ENCODE peak calls at places on chromosomes 1 and 21, in four cellular contexts. E is HFF-Myc, D is T-helper 9 cell, M is HEK293T. R is an unnamed sample.

GRCh38 chr1:229694053-229694693 is 68.1 kb downstream of the URB2 start:
- DNase-seq in E (peak), D (no peak), M (peak), R (peak)

GRCh38 chr1:168921514-168922106 is 184.9 kb upstream of the ATP1B1 start:
- DNase-seq in E (no peak), D (no peak), M (no peak), R (no peak)

GRCh38 chr1:5737081-5737480 is 255.1 kb downstream of the NPHP4 start:
- DNase-seq in E (no peak), D (no peak), M (no peak), R (no peak)

GRCh38 chr1:207806531-207807394 is 54.9 kb downstream of the CD46 start:
- DNase-seq in E (no peak), D (no peak), M (no peak), R (no peak)

GRCh38 chr1:204591473-204592090 is 75.4 kb downstream of the MDM4 start:
- DNase-seq in E (no peak), D (no peak), M (no peak), R (no peak)

GRCh38 chr1:179127163-179127895 is 45.5 kb downstream of the TOR3A start:
- DNase-seq in E (no peak), D (no peak), M (no peak), R (no peak)

GRCh38 chr1:179586107-179586823 is 5.4 kb upstream of the TDRD5 start:
- DNase-seq in E (no peak), D (no peak), M (peak), R (peak)

GRCh38 chr1:234475166-234475793 is 3.7 kb downstream of the TARBP1 start:
- DNase-seq in E (no peak), D (no peak), M (no peak), R (no peak)

GRCh38 chr1:201146626-201147390 is 7.5 kb downstream of the TMEM9 start:
- DNase-seq in E (no peak), D (no peak), M (no peak), R (no peak)

GRCh38 chr1:24666794-24667193 is 23.7 kb downstream of the SRRM1 start:
- DNase-seq in E (no peak), D (no peak), M (no peak), R (no peak)

GRCh38 chr1:89737985-89738510 is 82.8 kb upstream of the LRRC8D start:
- DNase-seq in E (no peak), D (no peak), M (no peak), R (no peak)

GRCh38 chr1:1244192-1244811 is 2.2 kb downstream of the C1QTNF12 start:
- DNase-seq in E (no peak), D (no peak), M (no peak), R (no peak)

GRCh38 chr1:216961516-216961915 is 238.3 kb upstream of the ESRRG start:
- DNase-seq in E (no peak), D (no peak), M (no peak), R (no peak)

GRCh38 chr1:225642177-225642576 is 10.7 kb downstream of the ENAH start:
- DNase-seq in E (no peak), D (no peak), M (no peak), R (no peak)

GRCh38 chr1:2777428-2778219 is 23.9 kb downstream of the TTC34 start:
- DNase-seq in E (no peak), D (no peak), M (no peak), R (no peak)

GRCh38 chr1:2836333-2836970 is 35.0 kb upstream of the TTC34 start:
- DNase-seq in E (no peak), D (no peak), M (no peak), R (no peak)

GRCh38 chr1:183596500-183596899 is 6.2 kb upstream of the NCF2 start:
- DNase-seq in E (no peak), D (no peak), M (no peak), R (no peak)

GRCh38 chr1:111743679-111744101 is 4.5 kb upstream of the INKA2 start:
- DNase-seq in E (no peak), D (no peak), M (no peak), R (no peak)

GRCh38 chr1:242228991-242229390 is 230.1 kb upstream of the MAP1LC3C start:
- DNase-seq in E (no peak), D (no peak), M (no peak), R (no peak)

GRCh38 chr1:238589843-238590435 is 699.2 kb upstream of the ZP4 start:
- DNase-seq in E (peak), D (no peak), M (no peak), R (no peak)

GRCh38 chr1:169363046-169363756 is 4.4 kb downstream of the NME7 start:
- DNase-seq in E (peak), D (no peak), M (no peak), R (no peak)

GRCh38 chr1:147509786-147510360 is 31.4 kb upstream of the BCL9 start:
- DNase-seq in E (no peak), D (no peak), M (no peak), R (no peak)

GRCh38 chr1:63327417-63328139 is 5.2 kb downstream of the FOXD3 start:
- DNase-seq in E (peak), D (peak), M (peak), R (peak)

GRCh38 chr1:169113613-169114119 is 7.2 kb downstream of the ATP1B1 start:
- DNase-seq in E (peak), D (no peak), M (no peak), R (no peak)

GRCh38 chr1:29712275-29712633 is 475.9 kb downstream of the PTPRU start:
- DNase-seq in E (no peak), D (no peak), M (no peak), R (no peak)

GRCh38 chr21:44858291-44858690 is 15.2 kb downstream of the PTTG1IP start:
- DNase-seq in E (no peak), D (no peak), M (no peak), R (no peak)

GRCh38 chr1:54965624-54966340 is 14.6 kb upstream of the TMEM61 start:
- DNase-seq in E (no peak), D (no peak), M (peak), R (peak)

GRCh38 chr1:41365772-41366427 is 4.7 kb downstream of the FOXO6 start:
- DNase-seq in E (no peak), D (no peak), M (no peak), R (peak)

GRCh38 chr1:99456536-99456935 is 189.4 kb upstream of the PALMD start:
- DNase-seq in E (peak), D (no peak), M (no peak), R (no peak)

GRCh38 chr1:226577401-226578180 is 29.0 kb downstream of the STUM start:
- DNase-seq in E (no peak), D (no peak), M (no peak), R (no peak)

GRCh38 chr1:211068976-211069375 is 65.0 kb downstream of the KCNH1 start:
- DNase-seq in E (no peak), D (no peak), M (no peak), R (no peak)

GRCh38 chr1:82485591-82486369 is 685.0 kb downstream of the ADGRL2 start:
- DNase-seq in E (no peak), D (no peak), M (no peak), R (peak)

GRCh38 chr1:162357681-162358266 is 18.9 kb downstream of the SPATA46 start:
- DNase-seq in E (peak), D (no peak), M (peak), R (peak)

GRCh38 chr21:28393279-28393678 is 599.4 kb downstream of the LTN1 start:
- DNase-seq in E (no peak), D (no peak), M (no peak), R (no peak)

GRCh38 chr1:36911631-36912364 is 122.5 kb downstream of the GRIK3 start:
- DNase-seq in E (no peak), D (no peak), M (no peak), R (no peak)

GRCh38 chr21:45975017-45975595 is 6.5 kb upstream of the COL6A1 start:
- DNase-seq in E (no peak), D (no peak), M (no peak), R (no peak)

GRCh38 chr1:215606564-215607168 is 39.6 kb downstream of the KCTD3 start:
- DNase-seq in E (no peak), D (no peak), M (no peak), R (peak)

GRCh38 chr1:15352122-15352957 is 57.3 kb upstream of the EFHD2 start:
- DNase-seq in E (peak), D (no peak), M (peak), R (peak)

GRCh38 chr1:115669002-115669673 is 27.4 kb downstream of the VANGL1 start:
- DNase-seq in E (peak), D (no peak), M (no peak), R (no peak)

GRCh38 chr1:214604543-214604942 is 1.5 kb downstream of the CENPF start:
- DNase-seq in E (no peak), D (no peak), M (no peak), R (no peak)

R was measured in A673.